ENCODE peak calls at places on chromosome 1, in eight cellular contexts. I is stomach, J is lower leg skin, P is tibial nerve, M is adrenal gland, K is endothelial cell of umbilical vein, C is GM12892, A is A549. O is an unnamed sample.

GRCh38 chr1:110829955-110830553 is 42.9 kb upstream of the CD53 start:
- DNase-seq in I (no peak), J (no peak), P (no peak), M (no peak), K (peak), C (no peak), A (peak), O (no peak)

GRCh38 chr1:54284781-54285563 is 85.0 kb downstream of the MRPL37 start:
- DNase-seq in I (no peak), J (no peak), P (no peak), M (no peak), K (no peak), C (no peak), A (no peak), O (no peak)

GRCh38 chr1:79896136-79896535 is 889.6 kb upstream of the ADGRL4 start:
- DNase-seq in I (no peak), J (no peak), P (no peak), M (no peak), K (no peak), C (no peak), A (no peak), O (no peak)

GRCh38 chr1:114632427-114632826 is 37.4 kb downstream of the DENND2C start:
- DNase-seq in I (no peak), J (no peak), P (no peak), M (no peak), K (no peak), C (no peak), A (no peak), O (no peak)

GRCh38 chr1:6902153-6902552 is 116.9 kb downstream of the CAMTA1 start:
- DNase-seq in I (no peak), J (no peak), P (no peak), M (no peak), K (no peak), C (no peak), A (no peak), O (no peak)

GRCh38 chr1:15952317-15953258 is 23.3 kb downstream of the ZBTB17 start:
- DNase-seq in I (no peak), J (peak), P (no peak), M (peak), K (peak), C (no peak), A (peak), O (peak)

GRCh38 chr1:163664706-163665321 is 343.1 kb downstream of the NUF2 start:
- DNase-seq in I (no peak), J (no peak), P (no peak), M (no peak), K (no peak), C (no peak), A (no peak), O (no peak)

GRCh38 chr1:42730988-42731387 is 9.0 kb downstream of the CLDN19 start:
- DNase-seq in I (no peak), J (peak), P (no peak), M (no peak), K (no peak), C (no peak), A (peak), O (no peak)

GRCh38 chr1:67791686-67792475 is 41.4 kb downstream of the GNG12 start:
- DNase-seq in I (no peak), J (no peak), P (peak), M (peak), K (peak), C (no peak), A (peak), O (peak)

GRCh38 chr1:8360493-8361197 is 42.7 kb downstream of the SLC45A1 start:
- DNase-seq in I (no peak), J (peak), P (no peak), M (no peak), K (no peak), C (no peak), A (no peak), O (no peak)

GRCh38 chr1:184910596-184910995 is 63.7 kb downstream of the NIBAN1 start:
- DNase-seq in I (peak), J (peak), P (peak), M (peak), K (no peak), C (no peak), A (no peak), O (no peak)

GRCh38 chr1:206442101-206442500 is 28.2 kb upstream of the IKBKE start:
- DNase-seq in I (no peak), J (no peak), P (no peak), M (no peak), K (no peak), C (no peak), A (no peak), O (peak)

GRCh38 chr1:85027242-85027983 is 20.9 kb downstream of the MCOLN3 start:
- DNase-seq in I (no peak), J (no peak), P (no peak), M (no peak), K (no peak), C (no peak), A (peak), O (no peak)

GRCh38 chr1:13723810-13724209 is 23.8 kb downstream of the PRDM2 start:
- DNase-seq in I (peak), J (no peak), P (no peak), M (peak), K (no peak), C (no peak), A (no peak), O (no peak)

GRCh38 chr1:221430133-221430960 is 311.5 kb downstream of the DUSP10 start:
- DNase-seq in I (no peak), J (no peak), P (no peak), M (no peak), K (peak), C (no peak), A (no peak), O (no peak)

GRCh38 chr1:185916866-185917265 is 182.7 kb downstream of the HMCN1 start:
- DNase-seq in I (no peak), J (no peak), P (no peak), M (no peak), K (no peak), C (no peak), A (no peak), O (no peak)

GRCh38 chr1:9835404-9835757 is 11.6 kb upstream of the CLSTN1 start:
- DNase-seq in I (no peak), J (peak), P (no peak), M (no peak), K (no peak), C (no peak), A (no peak), O (no peak)

GRCh38 chr1:155219592-155220031 is 11.1 kb downstream of the MTX1 start:
- DNase-seq in I (no peak), J (no peak), P (no peak), M (no peak), K (no peak), C (no peak), A (no peak), O (no peak)

GRCh38 chr1:41455479-41456271 is 28.8 kb downstream of the EDN2 start:
- DNase-seq in I (no peak), J (no peak), P (no peak), M (no peak), K (no peak), C (no peak), A (no peak), O (peak)

GRCh38 chr1:243313635-243314536 is 58.0 kb downstream of the SDCCAG8 start:
- DNase-seq in I (no peak), J (no peak), P (no peak), M (no peak), K (no peak), C (peak), A (no peak), O (no peak)

GRCh38 chr1:244104309-244105060 is 53.4 kb downstream of the ZBTB18 start:
- DNase-seq in I (no peak), J (no peak), P (no peak), M (no peak), K (no peak), C (no peak), A (peak), O (peak)

GRCh38 chr1:32200226-32201010 is at the start of gene CCDC28B:
- DNase-seq in I (peak), J (peak), P (peak), M (peak), K (peak), C (peak), A (no peak), O (peak)

GRCh38 chr1:32201011-32201855 is 838 bp downstream of the CCDC28B start:
- DNase-seq in I (peak), J (peak), P (peak), M (peak), K (peak), C (peak), A (no peak), O (no peak)

GRCh38 chr1:32197837-32198236 is 2.6 kb upstream of the CCDC28B start:
- DNase-seq in I (no peak), J (no peak), P (no peak), M (no peak), K (no peak), C (no peak), A (no peak), O (no peak)

GRCh38 chr1:32199043-32199716 is 1.2 kb upstream of the CCDC28B start:
- DNase-seq in I (no peak), J (no peak), P (no peak), M (no peak), K (no peak), C (no peak), A (no peak), O (no peak)

GRCh38 chr1:32199717-32200072 is 700 bp upstream of the CCDC28B start:
- DNase-seq in I (peak), J (no peak), P (peak), M (peak), K (no peak), C (no peak), A (no peak), O (no peak)
- TF ChIP-seq POLR2A in I (no peak), J (no peak), P (no peak), M (no peak), K (no peak), C (no peak), A (no peak), O (no peak)

GRCh38 chr1:203861379-203862184 is at the start of gene SNRPE:
- DNase-seq in I (peak), J (peak), P (peak), M (peak), K (peak), C (peak), A (peak), O (peak)
- TF ChIP-seq POLR2A in I (no peak), J (peak), P (peak), M (no peak), K (peak), C (peak), A (peak), O (peak)

GRCh38 chr1:236850580-236850979 is 55.5 kb downstream of the MTR start:
- DNase-seq in I (no peak), J (no peak), P (no peak), M (no peak), K (no peak), C (no peak), A (no peak), O (no peak)

GRCh38 chr1:236850077-236850476 is 55.0 kb downstream of the MTR start:
- DNase-seq in I (no peak), J (no peak), P (no peak), M (no peak), K (no peak), C (no peak), A (no peak), O (no peak)

GRCh38 chr1:236854602-236854978 is 59.5 kb downstream of the MTR start:
- DNase-seq in I (no peak), J (no peak), P (no peak), M (no peak), K (no peak), C (no peak), A (no peak), O (peak)

GRCh38 chr1:236853916-236854601 is 59.0 kb downstream of the MTR start:
- DNase-seq in I (no peak), J (no peak), P (no peak), M (no peak), K (no peak), C (no peak), A (no peak), O (no peak)

DNA sequence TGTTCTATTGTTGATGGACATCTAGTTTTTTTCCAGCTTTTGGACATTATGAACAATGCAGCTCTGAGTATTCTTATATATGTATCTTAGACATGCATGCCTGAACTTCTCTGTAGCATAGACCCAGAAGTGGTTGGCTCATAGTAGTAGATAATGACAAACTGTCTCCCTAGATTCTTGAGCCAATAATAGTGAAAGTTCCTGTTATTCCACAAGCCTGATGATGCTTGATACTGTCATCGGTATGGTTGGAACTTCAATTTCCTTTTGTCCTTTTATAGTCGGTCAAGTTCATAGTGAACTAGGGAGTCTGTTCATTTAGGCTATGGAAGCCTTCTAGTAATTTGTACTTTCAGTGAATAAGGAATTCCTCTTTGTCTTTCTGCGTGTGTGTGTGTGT is 56.8 kb downstream of the MTR start:
- DNase-seq in I (no peak), J (no peak), P (no peak), M (no peak), K (no peak), C (no peak), A (no peak), O (no peak)
- TF ChIP-seq POLR2A in I (no peak), J (no peak), P (no peak), M (no peak), K (no peak), C (no peak), A (no peak), O (no peak)

GRCh38 chr1:113118266-113118665 is 45.3 kb downstream of the LRIG2 start:
- DNase-seq in I (no peak), J (no peak), P (no peak), M (no peak), K (no peak), C (no peak), A (no peak), O (no peak)
- TF ChIP-seq POLR2A in I (no peak), J (no peak), P (no peak), M (no peak), K (no peak), C (no peak), A (no peak), O (no peak)

DNA sequence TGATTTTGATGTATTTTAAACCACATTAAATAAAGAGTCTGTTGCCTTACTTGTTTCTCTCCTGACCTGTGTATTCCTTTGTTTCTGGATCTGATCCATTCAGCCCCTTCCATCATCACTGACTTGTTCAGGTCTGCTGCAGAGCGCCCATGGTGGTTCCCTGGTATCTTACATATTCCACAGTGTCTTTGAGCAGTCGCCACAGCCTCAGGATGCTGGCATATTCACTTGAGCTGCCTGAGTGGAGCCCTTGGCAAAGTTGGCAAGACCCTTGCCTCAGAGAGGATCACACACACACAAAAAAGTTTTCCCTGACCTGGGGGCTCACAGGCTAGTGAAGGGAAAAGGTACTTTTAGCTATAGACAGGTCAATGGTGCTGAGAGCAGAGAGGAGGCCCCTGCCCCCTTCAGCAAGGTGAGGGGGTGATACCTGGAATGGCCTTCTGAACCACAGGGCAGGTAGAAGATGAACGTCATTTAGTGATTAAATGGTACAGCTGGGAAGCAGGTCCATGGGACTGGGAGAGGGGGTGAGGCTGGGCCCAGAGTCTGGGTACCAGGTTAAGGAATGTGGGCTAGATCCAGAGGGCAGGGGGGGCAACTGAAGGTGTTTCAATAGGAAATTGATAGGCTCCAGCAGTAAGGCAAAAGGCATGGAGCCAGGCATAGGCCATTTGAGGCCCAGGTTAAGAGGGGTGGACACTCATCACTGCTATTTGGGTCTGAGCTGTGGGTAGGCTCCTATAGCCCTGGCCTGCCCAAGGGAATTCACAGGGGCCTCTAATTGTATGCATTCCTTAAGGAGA is 2.0 kb upstream of the CCDC28B start:
- DNase-seq in I (no peak), J (no peak), P (no peak), M (no peak), K (no peak), C (no peak), A (no peak), O (no peak)
- TF ChIP-seq POLR2A in I (no peak), J (no peak), P (no peak), M (no peak), K (no peak), C (peak), A (no peak), O (no peak)

DNA sequence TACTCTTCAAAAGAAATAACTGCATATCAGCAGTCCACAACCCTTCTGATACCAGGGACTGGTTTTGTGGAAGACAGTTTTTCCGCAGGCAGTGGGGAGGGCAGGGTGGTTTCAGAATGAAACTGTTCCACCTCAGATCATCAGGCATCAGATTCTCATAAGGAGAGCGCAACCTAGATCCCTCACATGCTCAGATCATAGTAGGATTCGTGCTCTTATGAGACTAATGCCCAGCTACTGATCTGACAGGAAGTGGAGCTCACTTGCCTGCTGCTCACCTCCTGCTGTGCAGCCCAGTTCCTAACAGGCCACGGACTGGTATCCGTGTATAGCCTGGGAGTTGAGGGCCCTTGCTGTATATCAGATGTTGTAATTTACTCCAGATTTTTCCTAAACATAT is 11.5 kb downstream of the RO60 start:
- DNase-seq in I (no peak), J (no peak), P (no peak), M (no peak), K (no peak), C (no peak), A (no peak), O (no peak)
- TF ChIP-seq POLR2A in I (no peak), J (no peak), P (no peak), M (no peak), K (no peak), C (no peak), A (no peak), O (no peak)

DNA sequence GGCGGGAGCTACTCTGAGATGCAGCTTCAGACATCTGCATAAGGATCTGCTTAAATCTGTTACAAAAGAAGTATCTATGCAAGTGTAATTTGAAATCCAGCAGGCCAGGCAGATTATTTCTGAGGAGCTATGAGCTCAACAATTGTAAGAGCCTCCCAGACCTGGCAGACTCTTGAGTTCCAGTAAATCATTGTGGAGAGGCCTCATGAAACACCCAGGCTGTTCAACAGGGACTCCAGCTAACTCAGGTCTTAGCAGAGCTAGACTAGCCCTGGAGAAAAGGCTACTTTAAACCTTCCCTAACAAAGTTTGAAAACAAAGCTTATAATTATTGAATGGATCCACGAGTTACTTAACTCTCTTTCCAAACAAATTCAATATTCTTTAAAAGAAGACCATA is 647.4 kb upstream of the CHRM3 start:
- DNase-seq in I (no peak), J (no peak), P (no peak), M (no peak), K (no peak), C (no peak), A (no peak), O (no peak)
- TF ChIP-seq POLR2A in I (no peak), J (no peak), P (no peak), M (no peak), K (no peak), C (no peak), A (no peak), O (no peak)

GRCh38 chr1:153922838-153923652 is at the start of gene GATAD2B:
- DNase-seq in I (peak), J (peak), P (peak), M (peak), K (peak), C (peak), A (peak), O (peak)
- TF ChIP-seq POLR2A in I (no peak), J (no peak), P (peak), M (no peak), K (peak), C (peak), A (peak), O (peak)

DNA sequence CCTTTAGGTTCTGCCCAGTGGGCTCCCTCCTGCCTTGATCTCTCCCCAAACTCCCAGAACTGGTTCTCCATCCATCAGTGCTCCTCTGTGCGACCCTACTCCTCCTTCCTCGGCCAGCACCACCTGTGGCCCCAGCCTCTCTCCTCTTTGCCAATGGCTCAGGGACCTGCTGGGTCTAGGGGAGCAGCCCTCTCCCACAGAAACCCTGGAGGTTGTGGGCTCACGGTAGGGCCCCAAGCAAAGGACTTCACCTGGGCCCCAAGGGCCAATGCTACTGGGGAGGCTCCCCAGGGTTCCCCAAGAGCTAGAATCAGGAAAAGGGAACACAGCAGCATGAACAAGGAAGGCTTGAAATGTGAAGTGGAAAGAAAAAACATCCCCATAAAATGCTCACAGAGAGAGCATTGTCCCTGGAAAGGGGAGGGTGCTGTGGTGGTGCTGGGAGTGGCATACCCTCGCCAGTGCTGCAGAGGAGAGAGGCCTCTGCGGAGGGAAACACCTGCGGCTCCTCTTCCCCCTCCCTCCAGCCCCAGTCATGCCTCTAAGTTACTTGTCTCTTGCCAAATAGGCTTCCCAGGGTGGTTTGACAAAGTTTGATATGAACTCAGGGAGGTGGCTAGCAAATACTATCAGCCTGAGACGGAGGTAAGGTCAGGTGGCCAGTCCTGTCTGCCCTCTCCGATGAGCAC is 2.5 kb downstream of the TMEM63A start:
- DNase-seq in I (no peak), J (no peak), P (no peak), M (no peak), K (no peak), C (no peak), A (no peak), O (no peak)
- TF ChIP-seq POLR2A in I (no peak), J (no peak), P (no peak), M (no peak), K (no peak), C (no peak), A (no peak), O (no peak)

O was measured in H54.